ENCODE peak calls at places on chromosomes 12 and 14, in six cellular contexts. B, M, F, U, S and Y are unnamed samples.

GRCh38 chr14:44846232-44846824 is 115.4 kb downstream of the KLHL28 start:
- DNase-seq in M (no peak), F (peak; percentile 49), U (peak; percentile 61), S (no peak), B (peak; percentile 21), Y (peak; percentile 9)

GRCh38 chr14:65792208-65792905 is 379.8 kb downstream of the FUT8 start:
- DNase-seq in S (no peak), F (no peak), B (peak; percentile 73), M (no peak), U (peak; percentile 89), Y (no peak)

GRCh38 chr12:26396402-26396801 is 201.0 kb downstream of the SSPN start:
- DNase-seq in B (no peak), M (no peak), F (peak; percentile 41), U (no peak), S (no peak), Y (no peak)

GRCh38 chr12:76024942-76025600 is 6.5 kb downstream of the PHLDA1 start:
- DNase-seq in M (no peak), B (peak; percentile 59), U (peak; percentile 90), S (no peak), F (no peak), Y (no peak)

GRCh38 chr12:46438719-46439319 is 66.2 kb upstream of the SLC38A2 start:
- DNase-seq in U (no peak), F (no peak), M (no peak), B (no peak), S (no peak), Y (no peak)

GRCh38 chr12:58537278-58537677 is 383.0 kb downstream of the LRIG3 start:
- DNase-seq in M (no peak), B (no peak), F (no peak), S (no peak), U (peak; percentile 85), Y (no peak)

GRCh38 chr14:87898301-87898700 is 94.7 kb downstream of the GALC start:
- DNase-seq in F (no peak), S (no peak), B (no peak), M (no peak), U (no peak), Y (no peak)

GRCh38 chr12:116979109-116979508 is 68.4 kb downstream of the FBXW8 start:
- DNase-seq in S (no peak), B (no peak), U (peak; percentile 2), M (no peak), F (no peak), Y (no peak)

GRCh38 chr12:93541578-93542217 is 30.8 kb upstream of the SOCS2 start:
- DNase-seq in M (no peak), B (no peak), S (no peak), F (no peak), U (no peak), Y (no peak)

GRCh38 chr12:95446511-95446910 is 27.4 kb upstream of the METAP2 start:
- DNase-seq in S (peak; percentile 64), B (no peak), U (no peak), F (no peak), M (no peak), Y (no peak)

GRCh38 chr12:59834659-59835474 is 239.0 kb downstream of the SLC16A7 start:
- DNase-seq in U (peak; percentile 56), F (peak; percentile 10), S (no peak), B (peak; percentile 28), M (no peak), Y (no peak)

GRCh38 chr14:100190126-100190525 is 30.7 kb upstream of the DEGS2 start:
- DNase-seq in M (no peak), S (no peak), F (no peak), U (no peak), B (no peak), Y (no peak)

GRCh38 chr12:31222620-31223222 is 103.2 kb downstream of the SINHCAF start:
- DNase-seq in B (no peak), M (no peak), U (no peak), S (no peak), F (no peak), Y (no peak)

GRCh38 chr12:54413284-54414190 is 5.5 kb downstream of the ITGA5 start:
- DNase-seq in F (no peak), U (peak; percentile 68), M (peak; percentile 82), S (peak; percentile 89), B (no peak), Y (peak; percentile 83)

GRCh38 chr12:13587721-13588389 is 391.3 kb downstream of the EMP1 start:
- DNase-seq in F (no peak), M (no peak), B (no peak), S (no peak), U (no peak), Y (no peak)

GRCh38 chr14:101071493-101071891 is 168.0 kb upstream of the RTL1 start:
- DNase-seq in B (no peak), U (no peak), S (no peak), F (no peak), M (no peak), Y (no peak)

GRCh38 chr14:45267084-45267483 is 14.1 kb upstream of the MIS18BP1 start:
- DNase-seq in M (no peak), B (no peak), U (no peak), S (no peak), F (no peak), Y (no peak)

GRCh38 chr12:107906719-107907118 is 132.2 kb downstream of the ASCL4 start:
- DNase-seq in M (no peak), B (no peak), S (no peak), U (no peak), F (no peak), Y (no peak)

GRCh38 chr12:62190921-62191746 is 69.1 kb upstream of the USP15 start:
- DNase-seq in U (no peak), S (no peak), B (no peak), M (peak; percentile 2), F (peak; percentile 13), Y (no peak)

GRCh38 chr12:121530600-121531355 is 50.0 kb downstream of the KDM2B start:
- DNase-seq in M (peak; percentile 63), B (peak; percentile 62), F (peak; percentile 68), S (peak; percentile 78), U (peak; percentile 74), Y (peak; percentile 72)